ENCODE peak calls at places on chromosomes 7 and 10, in seven cellular contexts. X, D, J, A, M, V and E are unnamed samples.
A peak's percentile ranks its signal among the peaks of the same experiment; 100 is the strongest.

GRCh38 chr7:103921692-103922091 is 67.8 kb downstream of the RELN start:
- DNase-seq in X (no peak), D (no peak), J (no peak), A (no peak), M (no peak), V (no peak), E (no peak)

GRCh38 chr7:158754746-158755444 is 50.3 kb upstream of the NCAPG2 start:
- DNase-seq in X (no peak), D (no peak), J (no peak), A (no peak), M (no peak), V (no peak), E (no peak)

GRCh38 chr7:979886-980571 is 3.0 kb upstream of the CYP2W1 start:
- DNase-seq in X (no peak), D (no peak), J (no peak), A (no peak), M (no peak), V (no peak), E (no peak)

GRCh38 chr7:158249692-158250091 is 337.9 kb downstream of the PTPRN2 start:
- DNase-seq in X (no peak), D (no peak), J (no peak), A (no peak), M (no peak), V (no peak), E (no peak)

GRCh38 chr7:2761801-2762497 is 73.9 kb downstream of the AMZ1 start:
- DNase-seq in X (no peak), D (no peak), J (no peak), A (no peak), M (no peak), V (no peak), E (no peak)

GRCh38 chr7:105797652-105798051 is 78.7 kb downstream of the ATXN7L1 start:
- DNase-seq in X (no peak), D (no peak), J (no peak), A (no peak), M (no peak), V (no peak), E (no peak)

GRCh38 chr10:98684019-98684899 is 237.5 kb upstream of the HPS1 start:
- DNase-seq in X (no peak), D (no peak), J (no peak), A (no peak), M (no peak), V (no peak), E (no peak)

GRCh38 chr7:113561446-113561845 is 357.4 kb downstream of the PPP1R3A start:
- DNase-seq in X (no peak), D (peak; percentile 16), J (no peak), A (no peak), M (no peak), V (no peak), E (no peak)

GRCh38 chr10:130428936-130429335 is 292.7 kb downstream of the GLRX3 start:
- DNase-seq in X (no peak), D (no peak), J (no peak), A (no peak), M (no peak), V (no peak), E (no peak)

GRCh38 chr10:93813507-93814465 is 56.0 kb downstream of the LGI1 start:
- DNase-seq in X (peak; percentile 35), D (no peak), J (peak; percentile 73), A (peak; percentile 61), M (peak; percentile 41), V (peak; percentile 65), E (peak; percentile 69)

GRCh38 chr7:21966271-21966670 is 20.6 kb upstream of the CDCA7L start:
- DNase-seq in X (no peak), D (no peak), J (no peak), A (no peak), M (no peak), V (no peak), E (no peak)

GRCh38 chr7:80907612-80908011 is 11.2 kb downstream of the SEMA3C start:
- DNase-seq in X (no peak), D (no peak), J (no peak), A (no peak), M (no peak), V (no peak), E (no peak)

GRCh38 chr10:112801748-112802147 is 148.3 kb upstream of the TCF7L2 start:
- DNase-seq in X (no peak), D (no peak), J (peak; percentile 23), A (no peak), M (no peak), V (no peak), E (no peak)

GRCh38 chr10:112802411-112803060 is 147.5 kb upstream of the TCF7L2 start:
- DNase-seq in X (no peak), D (no peak), J (no peak), A (no peak), M (no peak), V (no peak), E (no peak)

GRCh38 chr10:112805701-112806100 is 144.3 kb upstream of the TCF7L2 start:
- DNase-seq in X (no peak), D (no peak), J (peak; percentile 39), A (no peak), M (no peak), V (no peak), E (no peak)

GRCh38 chr10:112807013-112807412 is 143.0 kb upstream of the TCF7L2 start:
- DNase-seq in X (no peak), D (no peak), J (no peak), A (no peak), M (no peak), V (no peak), E (no peak)

DNA sequence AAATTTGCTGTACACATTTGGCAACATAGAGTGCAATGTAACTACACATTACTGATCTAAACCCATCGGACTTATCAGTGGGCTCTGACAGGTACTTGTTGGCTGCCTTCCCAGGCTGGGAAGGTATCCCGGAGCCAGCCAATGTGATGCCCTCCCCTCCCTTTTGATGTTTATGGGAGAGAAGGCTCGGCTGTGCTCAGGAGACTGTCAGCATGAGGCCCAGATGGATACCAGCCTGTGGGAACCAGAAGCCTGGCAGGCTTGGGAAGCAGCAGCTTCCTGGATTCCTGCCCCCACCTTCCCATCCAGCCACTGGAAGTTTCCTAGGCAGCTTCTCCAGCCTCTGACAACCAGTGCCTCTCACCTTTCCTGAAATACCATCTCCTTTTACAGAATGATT is 146.0 kb upstream of the TCF7L2 start:
- DNase-seq in X (no peak), D (no peak), J (peak; percentile 41), A (no peak), M (no peak), V (no peak), E (no peak)
- H3K27me3 ChIP-seq in X (no peaks in the 10 kb centered on the region), D (no peaks in the 10 kb centered on the region), J (no peaks in the 10 kb centered on the region), A (no peaks in the 10 kb centered on the region), M (no peaks in the 10 kb centered on the region), V (no peaks in the 10 kb centered on the region), E (no peaks in the 10 kb centered on the region)

DNA sequence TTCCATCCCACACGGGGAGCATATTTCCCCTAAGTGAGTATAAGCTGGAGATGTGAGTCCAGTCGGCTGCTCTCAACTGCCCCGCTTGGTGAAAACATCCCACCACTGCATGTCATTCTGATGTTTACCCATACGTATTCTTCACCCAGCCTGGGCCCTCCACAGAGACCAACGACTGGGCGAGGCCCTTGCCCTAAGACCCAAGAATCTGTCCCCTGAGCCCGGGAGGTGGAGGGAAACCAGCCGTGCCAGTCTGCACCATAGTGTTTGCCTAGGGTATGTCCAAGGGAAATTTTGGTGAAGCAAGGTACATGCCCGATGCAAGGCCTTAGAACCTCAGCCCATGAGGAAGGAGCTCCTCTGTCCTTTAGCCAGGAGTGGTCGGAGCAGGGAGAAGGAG is 67.9 kb downstream of the RGS10 start:
- DNase-seq in X (no peak), D (no peak), J (no peak), A (no peak), M (no peak), V (no peak), E (no peak)
- H3K27me3 ChIP-seq in X (no peaks in the 10 kb centered on the region), D (peaks cover 63% of the 10 kb centered on the region), J (no peaks in the 10 kb centered on the region), A (peaks cover 5% of the 10 kb centered on the region), M (peaks cover 51% of the 10 kb centered on the region), V (peaks cover 34% of the 10 kb centered on the region), E (no peaks in the 10 kb centered on the region)

GRCh38 chr7:128351296-128352123 is 7.8 kb upstream of the RBM28 start:
- DNase-seq in X (no peak), D (no peak), J (no peak), A (no peak), M (peak; percentile 21), V (no peak), E (no peak)

GRCh38 chr7:128352138-128352537 is 8.4 kb upstream of the RBM28 start:
- DNase-seq in X (peak; percentile 44), D (no peak), J (peak; percentile 33), A (peak; percentile 73), M (peak; percentile 39), V (no peak), E (peak; percentile 82)

GRCh38 chr7:128352636-128353035 is 8.9 kb downstream of the PRRT4 start:
- DNase-seq in X (no peak), D (no peak), J (no peak), A (no peak), M (no peak), V (no peak), E (no peak)

GRCh38 chr7:128353189-128353588 is 8.3 kb downstream of the PRRT4 start:
- DNase-seq in X (no peak), D (no peak), J (no peak), A (no peak), M (no peak), V (no peak), E (no peak)

DNA sequence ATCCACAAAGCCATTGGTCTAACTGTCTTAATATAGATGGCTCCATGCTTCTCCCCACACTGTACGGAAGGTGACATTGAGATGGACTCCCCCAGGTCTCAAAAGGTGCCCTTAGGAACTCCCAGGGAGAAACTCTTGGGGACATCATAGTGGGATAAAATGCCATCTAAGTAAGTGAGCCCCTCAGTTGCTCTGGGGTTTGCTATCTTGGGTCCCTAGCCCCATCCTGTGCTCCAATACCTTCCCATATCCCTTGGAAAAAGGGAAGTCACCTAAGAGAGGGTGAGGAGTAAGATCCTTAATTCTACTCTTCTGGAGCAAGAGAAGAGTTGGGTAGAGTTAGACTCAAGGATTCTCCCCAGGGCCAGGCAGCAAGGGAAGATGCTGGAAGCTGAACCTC is 7.9 kb downstream of the PRRT4 start:
- DNase-seq in X (no peak), D (no peak), J (no peak), A (no peak), M (no peak), V (no peak), E (no peak)
- H3K27me3 ChIP-seq in X (peaks cover 26% of the 10 kb centered on the region), D (peaks cover 74% of the 10 kb centered on the region), J (peaks cover 55% of the 10 kb centered on the region), A (peaks cover 53% of the 10 kb centered on the region), M (peaks cover 44% of the 10 kb centered on the region), V (peaks cover 83% of the 10 kb centered on the region), E (no peaks in the 10 kb centered on the region)

DNA sequence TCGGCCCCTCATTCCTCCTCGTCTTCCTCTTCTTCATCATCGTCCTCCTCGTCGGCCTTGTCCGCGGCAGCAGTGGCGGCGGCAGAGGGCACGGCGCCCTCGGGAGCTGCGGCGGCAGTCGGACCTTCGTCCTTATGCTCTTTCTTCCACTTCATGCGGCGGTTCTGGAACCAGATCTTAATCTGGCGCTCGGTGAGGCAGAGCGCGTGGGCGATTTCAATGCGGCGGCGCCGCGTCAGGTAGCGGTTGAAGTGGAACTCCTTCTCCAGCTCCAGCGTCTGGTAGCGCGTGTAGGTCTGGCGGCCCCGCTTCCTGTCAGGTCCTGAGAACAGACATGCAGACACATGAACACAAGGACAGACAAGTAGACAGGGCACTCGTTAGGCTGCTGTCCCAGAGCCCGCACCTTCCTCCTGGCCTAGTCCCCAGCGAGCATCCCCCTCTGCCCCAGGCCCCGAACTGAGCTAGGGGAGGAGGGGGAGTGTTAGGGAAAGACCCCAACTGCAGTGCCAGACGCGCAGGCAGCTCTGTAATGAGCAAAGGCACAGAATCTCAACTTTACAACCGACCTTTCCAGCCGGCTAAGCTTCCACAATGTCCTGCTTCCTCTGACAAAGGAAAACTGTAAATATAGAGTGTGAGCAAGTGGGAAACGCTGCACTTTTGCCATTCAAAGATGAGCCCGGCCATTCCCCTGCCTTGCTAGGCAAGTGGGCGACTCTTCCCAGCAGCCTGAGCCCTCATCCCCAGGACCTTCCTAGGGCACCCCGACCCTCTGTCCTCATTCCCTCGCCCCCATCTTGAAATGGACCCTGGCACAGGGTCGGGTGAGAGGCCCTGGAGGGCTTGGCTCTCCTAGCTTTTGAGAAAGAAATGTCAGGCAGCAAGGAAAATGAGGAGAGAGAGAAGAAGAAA is 1.3 kb downstream of the HOXA7 start:
- DNase-seq in X (peak; percentile 29), D (no peak), J (peak; percentile 53), A (no peak), M (no peak), V (no peak), E (no peak)
- H3K27me3 ChIP-seq in X (peaks cover 93% of the 10 kb centered on the region), D (peaks cover 10% of the 10 kb centered on the region), J (peaks cover 57% of the 10 kb centered on the region), A (peaks cover 94% of the 10 kb centered on the region), M (peaks cover 100% of the 10 kb centered on the region), V (no peaks in the 10 kb centered on the region), E (no peaks in the 10 kb centered on the region)